ENCODE peak calls at places on chromosomes 2 and 18, in eight cellular contexts. M is NCI-H2029; I is stimulated activated CD4-positive, alpha-beta T cell treated with anti-CD3 and anti-CD28 coated beads, Interleukin-2, amount 100 ng/mL, for 48 hours; U is Calu3; A is upper lobe of left lung; B is activated T-cell treated with anti-CD3 and anti-CD28 coated beads for 48 hours; H is GM20000; Z is activated T-helper 9 cell treated with anti-CD3 and anti-CD28 coated beads, Interleukin-2, amount 50 U/mL, for 16 hours. C is an unnamed sample.

GRCh38 chr18:51162617-51163016 is 34.9 kb downstream of the MEX3C start:
- DNase-seq in M (no peak), I (no peak), U (no peak), A (no peak), B (no peak), H (no peak), Z (no peak), C (no peak)

GRCh38 chr2:88310787-88311186 is 140.6 kb downstream of the THNSL2 start:
- DNase-seq in M (no peak), I (no peak), U (no peak), A (no peak), B (no peak), H (no peak), Z (no peak), C (no peak)

GRCh38 chr2:73257425-73258125 is 23.5 kb downstream of the CCT7 start:
- DNase-seq in M (no peak), I (no peak), U (no peak), A (peak), B (no peak), H (no peak), Z (no peak), C (no peak)

GRCh38 chr2:232504438-232504837 is 15.8 kb upstream of the PRSS56 start:
- DNase-seq in M (peak), I (no peak), U (no peak), A (no peak), B (no peak), H (no peak), Z (no peak), C (no peak)

GRCh38 chr18:74582642-74583041 is 15.0 kb upstream of the ZNF407 start:
- DNase-seq in M (no peak), I (no peak), U (no peak), A (no peak), B (no peak), H (no peak), Z (no peak), C (no peak)

GRCh38 chr18:69968073-69968472 is 20.4 kb upstream of the CD226 start:
- DNase-seq in M (no peak), I (no peak), U (no peak), A (no peak), B (no peak), H (no peak), Z (no peak), C (no peak)

GRCh38 chr18:11962586-11962985 is 18.7 kb upstream of the IMPA2 start:
- DNase-seq in M (no peak), I (no peak), U (no peak), A (no peak), B (no peak), H (no peak), Z (no peak), C (no peak)

GRCh38 chr2:217753460-217754200 is 249.2 kb downstream of the TNS1 start:
- DNase-seq in M (no peak), I (no peak), U (no peak), A (no peak), B (no peak), H (no peak), Z (no peak), C (no peak)

GRCh38 chr2:149089068-149089467 is 50.6 kb downstream of the LYPD6B start:
- DNase-seq in M (no peak), I (no peak), U (no peak), A (no peak), B (no peak), H (no peak), Z (no peak), C (no peak)

GRCh38 chr2:209960676-209961630 is 41.5 kb upstream of the RPE start:
- DNase-seq in M (peak), I (peak), U (peak), A (peak), B (peak), H (peak), Z (peak), C (peak)

GRCh38 chr18:77144451-77145118 is 12.0 kb upstream of the MBP start:
- DNase-seq in M (no peak), I (no peak), U (no peak), A (no peak), B (no peak), H (no peak), Z (no peak), C (no peak)

GRCh38 chr18:79776674-79777073 is 21.1 kb upstream of the KCNG2 start:
- DNase-seq in M (no peak), I (no peak), U (no peak), A (peak), B (no peak), H (no peak), Z (no peak), C (no peak)